ENCODE peak calls at places on chromosome 10, in four cellular contexts. Z is lower lobe of right lung; T is AG08395; X is stimulated activated CD4-positive, alpha-beta T cell treated with anti-CD3 and anti-CD28 coated beads, Interleukin-4, amount 100 ng/mL, for 4 hours. P is an unnamed sample.

GRCh38 chr10:101136007-101136707 is 5.1 kb downstream of the TLX1 start:
- DNase-seq in Z (no peak), X (no peak), T (no peak), P (no peak)

GRCh38 chr10:95474228-95475002 is 86.8 kb downstream of the SORBS1 start:
- DNase-seq in Z (no peak), X (no peak), T (peak), P (no peak)

GRCh38 chr10:88361494-88361893 is 221.6 kb downstream of the RNLS start:
- DNase-seq in X (no peak), T (no peak), Z (no peak), P (no peak)

GRCh38 chr10:11742009-11742778 is at the start of gene ECHDC3:
- DNase-seq in X (peak), T (peak), Z (peak), P (peak)

GRCh38 chr10:126177414-126178030 is 210.8 kb downstream of the ADAM12 start:
- DNase-seq in Z (no peak), T (no peak), X (no peak), P (no peak)

GRCh38 chr10:132399117-132400035 is 2.4 kb downstream of the PWWP2B start:
- DNase-seq in Z (peak), X (no peak), T (no peak), P (no peak)

GRCh38 chr10:123301077-123301875 is 147.1 kb downstream of the BUB3 start:
- DNase-seq in Z (no peak), X (no peak), T (peak), P (no peak)

GRCh38 chr10:125840955-125841354 is 17.6 kb downstream of the BCCIP start:
- DNase-seq in X (no peak), Z (no peak), T (no peak), P (no peak)

GRCh38 chr10:95374597-95375209 is 83.9 kb upstream of the PDLIM1 start:
- DNase-seq in T (peak), X (peak), Z (peak), P (peak)

GRCh38 chr10:3774018-3774813 is 10.8 kb downstream of the KLF6 start:
- DNase-seq in Z (no peak), T (no peak), X (no peak), P (no peak)

GRCh38 chr10:22679608-22680007 is 34.8 kb downstream of the PIP4K2A start:
- DNase-seq in X (no peak), T (no peak), Z (no peak), P (no peak)

GRCh38 chr10:80421369-80422220 is 13.2 kb downstream of the PRXL2A start:
- DNase-seq in Z (no peak), X (no peak), T (no peak), P (no peak)

GRCh38 chr10:101607124-101607523 is 19.0 kb downstream of the DPCD start:
- DNase-seq in T (no peak), X (no peak), Z (no peak), P (no peak)

GRCh38 chr10:71401056-71401455 is 4.3 kb downstream of the CDH23 start:
- DNase-seq in Z (no peak), T (no peak), X (no peak), P (no peak)

GRCh38 chr10:3805791-3806381 is 20.9 kb upstream of the KLF6 start:
- DNase-seq in X (no peak), T (peak), Z (no peak), P (peak)

GRCh38 chr10:124106241-124106905 is 13.0 kb upstream of the CHST15 start:
- DNase-seq in T (peak), Z (peak), X (no peak), P (peak)

GRCh38 chr10:86202226-86202625 is 164.4 kb downstream of the GRID1 start:
- DNase-seq in Z (no peak), X (no peak), T (no peak), P (peak)

GRCh38 chr10:90993340-90993739 is 72.5 kb upstream of the ANKRD1 start:
- DNase-seq in Z (no peak), T (peak), X (no peak), P (no peak)

GRCh38 chr10:99958287-99958686 is 51.5 kb downstream of the DNMBP start:
- DNase-seq in X (no peak), Z (no peak), T (no peak), P (no peak)

GRCh38 chr10:79293841-79294705 is 53.2 kb upstream of the PPIF start:
- DNase-seq in T (peak), X (no peak), Z (peak), P (peak)

GRCh38 chr10:88865281-88865876 is 13.7 kb upstream of the ANKRD22 start:
- DNase-seq in Z (no peak), X (no peak), T (peak), P (no peak)

GRCh38 chr10:122957474-122957873 is 3.4 kb upstream of the C10orf88 start:
- DNase-seq in Z (no peak), X (no peak), T (no peak), P (no peak)

GRCh38 chr10:130464426-130464825 is 328.2 kb downstream of the GLRX3 start:
- DNase-seq in X (no peak), Z (no peak), T (no peak), P (no peak)

GRCh38 chr10:21174670-21175495 is 277.8 kb upstream of the NEBL start:
- DNase-seq in X (no peak), T (no peak), Z (no peak), P (no peak)

GRCh38 chr10:70820976-70821750 is 5.4 kb downstream of the SGPL1 start:
- DNase-seq in T (no peak), X (no peak), Z (no peak), P (no peak)

GRCh38 chr10:67763499-67764011 is 67.6 kb upstream of the CTNNA3 start:
- DNase-seq in X (peak), T (peak), Z (peak), P (no peak)

GRCh38 chr10:48406204-48406603 is 99.7 kb downstream of the MAPK8 start:
- DNase-seq in Z (no peak), X (no peak), T (peak), P (no peak)

GRCh38 chr10:104336829-104337526 is 1.3 kb downstream of the ITPRIP start:
- DNase-seq in Z (no peak), T (peak), X (no peak), P (no peak)

GRCh38 chr10:123506455-123506854 is 159.7 kb upstream of the GPR26 start:
- DNase-seq in Z (no peak), X (no peak), T (no peak), P (no peak)

GRCh38 chr10:66564341-66564740 is 361.5 kb upstream of the LRRTM3 start:
- DNase-seq in Z (no peak), T (no peak), X (no peak), P (no peak)

GRCh38 chr10:46556515-46557318 is at the start of gene GPRIN2:
- DNase-seq in T (no peak), Z (peak), X (no peak), P (peak)

GRCh38 chr10:79003183-79004100 is 65.3 kb upstream of the ZMIZ1 start:
- DNase-seq in Z (no peak), T (no peak), X (no peak), P (no peak)

GRCh38 chr10:5566606-5567005 is 41.8 kb downstream of the CALML3 start:
- DNase-seq in X (peak), T (no peak), Z (no peak), P (no peak)